ENCODE peak calls at places on chromosomes 5 and 9, in eight cellular contexts. J is psoas muscle, C is right atrium auricular region, I is AG10803, N is A549, P is prostate gland, U is fibroblast of pulmonary artery, T is GM23338. K is an unnamed sample.
A peak's percentile ranks its signal among the peaks of the same experiment; 100 is the strongest.

GRCh38 chr5:168740055-168740820 is 161.1 kb upstream of the PANK3 start:
- DNase-seq in J (no peak), C (no peak), I (no peak), N (no peak), P (no peak), U (no peak), T (no peak), K (no peak)

GRCh38 chr9:18343799-18344198 is 130.2 kb upstream of the ADAMTSL1 start:
- DNase-seq in J (no peak), C (no peak), I (peak; percentile 52), N (no peak), P (no peak), U (peak; percentile 83), T (no peak), K (peak; percentile 86)

GRCh38 chr5:173515526-173515925 is 100.9 kb downstream of the BOD1 start:
- DNase-seq in J (no peak), C (no peak), I (peak; percentile 98), N (no peak), P (no peak), U (peak; percentile 69), T (no peak), K (peak; percentile 93)

GRCh38 chr9:114551750-114552685 is 35.6 kb upstream of the ATP6V1G1 start:
- DNase-seq in J (no peak), C (peak; percentile 71), I (peak; percentile 93), N (peak; percentile 97), P (no peak), U (peak; percentile 95), T (no peak), K (peak; percentile 99)

GRCh38 chr9:107635137-107635802 is 145.7 kb upstream of the KLF4 start:
- DNase-seq in J (no peak), C (no peak), I (no peak), N (no peak), P (no peak), U (peak; percentile 32), T (no peak), K (peak; percentile 32)

GRCh38 chr9:124010665-124011321 is 775 bp upstream of the LHX2 start:
- DNase-seq in J (no peak), C (no peak), I (peak; percentile 35), N (peak; percentile 30), P (no peak), U (peak; percentile 28), T (peak; percentile 70), K (peak; percentile 40)

GRCh38 chr9:2198956-2199635 is 183.9 kb downstream of the SMARCA2 start:
- DNase-seq in J (no peak), C (no peak), I (no peak), N (no peak), P (no peak), U (no peak), T (no peak), K (no peak)

GRCh38 chr9:89874351-89875321 is 269.8 kb downstream of the GADD45G start:
- DNase-seq in J (peak; percentile 70), C (peak; percentile 58), I (no peak), N (no peak), P (peak; percentile 59), U (no peak), T (no peak), K (no peak)

GRCh38 chr5:74722271-74722670 is 37.2 kb downstream of the HEXB start:
- DNase-seq in J (no peak), C (no peak), I (no peak), N (no peak), P (no peak), U (no peak), T (no peak), K (no peak)

GRCh38 chr5:74725331-74725730 is 40.3 kb downstream of the HEXB start:
- DNase-seq in J (no peak), C (no peak), I (no peak), N (no peak), P (no peak), U (no peak), T (no peak), K (no peak)
- H3K4me3 ChIP-seq in J (no peak overlapping the region), C (no peak overlapping the region), I (no peak overlapping the region), N (no peak overlapping the region), P (no peak overlapping the region), U (no peak overlapping the region), T (no peak overlapping the region), K (no peak overlapping the region)

GRCh38 chr9:129801504-129801903 is 1.5 kb upstream of the TOR1B start:
- DNase-seq in J (no peak), C (no peak), I (no peak), N (no peak), P (no peak), U (no peak), T (peak; percentile 55), K (no peak)

GRCh38 chr9:129806126-129806525 is 3.1 kb downstream of the TOR1B start:
- DNase-seq in J (no peak), C (no peak), I (no peak), N (no peak), P (no peak), U (no peak), T (no peak), K (no peak)

GRCh38 chr9:129803679-129804065 is 688 bp downstream of the TOR1B start:
- DNase-seq in J (no peak), C (no peak), I (no peak), N (no peak), P (no peak), U (no peak), T (no peak), K (no peak)

GRCh38 chr9:129798973-129799372 is 4.0 kb upstream of the TOR1B start:
- DNase-seq in J (no peak), C (no peak), I (no peak), N (no peak), P (no peak), U (no peak), T (no peak), K (no peak)

DNA sequence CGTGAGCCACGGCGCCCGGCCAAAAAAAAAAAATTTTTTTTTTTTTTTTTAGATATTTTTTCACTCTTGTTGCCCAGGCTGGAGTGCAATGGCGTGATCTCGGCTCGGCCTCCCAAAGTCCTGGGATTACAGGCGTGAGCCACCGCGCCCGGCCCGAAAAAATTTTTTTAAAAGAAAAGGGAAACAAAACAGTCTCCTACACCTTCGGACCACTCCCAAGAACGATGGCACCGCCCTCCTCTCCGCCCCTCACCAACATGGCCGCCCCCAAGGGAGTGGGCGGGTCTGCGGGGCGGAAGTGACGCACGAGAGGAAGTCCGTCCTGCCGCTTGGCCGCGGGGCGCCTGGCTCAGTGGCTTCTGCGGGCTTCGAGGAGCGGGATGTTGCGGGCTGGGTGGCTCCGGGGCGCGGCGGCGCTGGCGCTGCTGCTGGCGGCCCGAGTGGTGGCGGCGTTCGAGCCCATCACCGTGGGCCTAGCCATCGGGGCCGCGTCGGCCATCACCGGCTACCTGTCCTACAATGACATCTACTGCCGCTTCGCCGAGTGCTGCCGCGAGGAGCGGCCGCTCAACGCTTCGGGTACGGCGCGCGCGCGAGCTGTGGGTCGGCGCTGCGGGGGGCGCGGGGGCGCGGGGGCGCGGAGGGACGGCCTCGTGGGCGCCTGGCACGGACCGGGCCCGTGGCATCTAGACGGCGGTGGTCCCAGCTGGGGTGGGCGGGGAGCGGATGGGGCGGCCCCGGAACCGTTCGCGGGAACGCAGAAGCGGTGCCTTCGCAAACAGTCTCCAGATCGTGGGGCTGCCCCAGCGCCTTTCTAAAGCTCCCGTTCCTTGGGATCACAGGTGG is at the start of gene TOR1B:
- DNase-seq in J (peak; percentile 96), C (peak; percentile 94), I (peak; percentile 90), N (peak; percentile 55), P (peak; percentile 90), U (peak; percentile 93), T (peak; percentile 98), K (peak; percentile 95)
- H3K4me3 ChIP-seq in J (peak within 1 kb of the TSS; percentile 94), C (peak within 1 kb of the TSS; percentile 89), I (peak within 1 kb of the TSS; percentile 75), N (peak within 1 kb of the TSS; percentile 84), P (peak within 1 kb of the TSS; percentile 92), U (peak within 1 kb of the TSS; percentile 73), T (peak within 1 kb of the TSS; percentile 94), K (peak within 1 kb of the TSS; percentile 68)

GRCh38 chr5:78569441-78569840 is 79.1 kb downstream of the LHFPL2 start:
- DNase-seq in J (peak; percentile 88), C (peak; percentile 78), I (no peak), N (no peak), P (peak; percentile 55), U (peak; percentile 89), T (peak; percentile 34), K (peak; percentile 72)
- H3K4me3 ChIP-seq in J (no peak overlapping the region), C (no peak overlapping the region), I (no peak overlapping the region), N (no peak overlapping the region), P (no peak overlapping the region), U (no peak overlapping the region), T (no peak overlapping the region), K (no peak overlapping the region)

GRCh38 chr9:34381323-34381722 is 4.6 kb upstream of the MYORG start:
- DNase-seq in J (peak; percentile 54), C (peak; percentile 55), I (no peak), N (no peak), P (no peak), U (no peak), T (peak; percentile 82), K (no peak)
- H3K4me3 ChIP-seq in J (peak overlapping the region; percentile 78), C (peak overlapping the region; percentile 58), I (peak overlapping the region; percentile 57), N (peak overlapping the region; percentile 52), P (peak overlapping the region; percentile 32), U (peak overlapping the region; percentile 54), T (peak overlapping the region; percentile 67), K (peak overlapping the region; percentile 49)

DNA sequence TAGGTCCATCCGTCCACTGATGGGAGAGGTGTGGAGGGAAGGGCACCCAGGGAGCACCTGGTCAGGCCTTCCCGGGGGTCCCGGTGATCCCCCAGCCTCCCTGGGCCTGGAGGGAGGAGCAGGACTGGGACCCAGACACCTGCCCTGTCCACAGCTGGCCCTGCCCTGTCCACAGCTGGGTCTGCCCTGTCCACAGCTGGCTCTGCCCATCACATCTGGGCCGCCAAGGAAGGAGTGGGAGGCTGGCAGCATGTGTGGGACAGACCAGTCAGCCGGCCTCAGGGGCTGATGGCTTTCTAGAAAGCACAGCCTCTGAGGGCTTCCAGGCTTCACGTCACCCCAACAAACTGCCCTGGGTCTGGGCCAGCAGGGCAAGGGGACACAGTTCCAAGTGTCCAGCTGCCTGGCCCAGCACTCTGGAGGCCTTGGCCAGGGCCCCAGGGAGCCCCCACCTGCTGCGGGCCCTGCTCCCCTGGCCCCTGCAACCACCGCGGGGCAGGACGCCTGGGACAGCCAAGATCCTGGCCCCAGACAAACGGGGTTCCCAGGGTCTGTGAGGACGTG is 12.2 kb downstream of the DNLZ start:
- DNase-seq in J (no peak), C (no peak), I (no peak), N (no peak), P (no peak), U (no peak), T (no peak), K (no peak)
- H3K4me3 ChIP-seq in J (no peak overlapping the region), C (no peak overlapping the region), I (no peak overlapping the region), N (no peak overlapping the region), P (no peak overlapping the region), U (no peak overlapping the region), T (no peak overlapping the region), K (no peak overlapping the region)

GRCh38 chr9:120931278-120932085 is 4.9 kb upstream of the TRAF1 start:
- DNase-seq in J (no peak), C (no peak), I (peak; percentile 67), N (no peak), P (no peak), U (peak; percentile 80), T (no peak), K (peak; percentile 87)
- H3K4me3 ChIP-seq in J (no peak overlapping the region), C (no peak overlapping the region), I (no peak overlapping the region), N (no peak overlapping the region), P (no peak overlapping the region), U (no peak overlapping the region), T (no peak overlapping the region), K (no peak overlapping the region)

GRCh38 chr9:95313010-95313498 is 4.5 kb downstream of the FANCC start:
- DNase-seq in J (peak; percentile 75), C (no peak), I (peak; percentile 47), N (peak; percentile 92), P (peak; percentile 69), U (peak; percentile 66), T (peak; percentile 92), K (peak; percentile 55)
- H3K4me3 ChIP-seq in J (peak overlapping the region; percentile 65), C (peak overlapping the region; percentile 16), I (peak overlapping the region; percentile 60), N (peak overlapping the region; percentile 46), P (peak overlapping the region; percentile 19), U (peak overlapping the region; percentile 53), T (peak overlapping the region; percentile 68), K (peak overlapping the region; percentile 52)

K was measured in cardiac fibroblast.